ENCODE peak calls at places on chromosomes 1 and 21, in ten cellular contexts. One of them, this sample, is unnamed.

GRCh38 chr1:174815036-174815435 is 184.7 kb upstream of the CACYBP start:
- DNase-seq in neuronal stem cell: no peak
- DNase-seq in left lung: no peak
- DNase-seq in HAP-1: no peak
- DNase-seq in CD8-positive, alpha-beta T cell: no peak
- DNase-seq in right atrium auricular region: no peak
- DNase-seq in PC-3: peak; percentile 84
- DNase-seq in cardiac muscle cell: no peak
- DNase-seq in adipocyte: no peak
- DNase-seq in right cardiac atrium: no peak
- DNase-seq in this sample: no peak

GRCh38 chr21:29233611-29234540 is 64.8 kb upstream of the BACH1 start:
- DNase-seq in neuronal stem cell: no peak
- DNase-seq in left lung: no peak
- DNase-seq in HAP-1: no peak
- DNase-seq in CD8-positive, alpha-beta T cell: no peak
- DNase-seq in right atrium auricular region: no peak
- DNase-seq in PC-3: no peak
- DNase-seq in cardiac muscle cell: no peak
- DNase-seq in adipocyte: no peak
- DNase-seq in right cardiac atrium: no peak
- DNase-seq in this sample: no peak

GRCh38 chr1:213934642-213935041 is 53.1 kb upstream of the PROX1 start:
- DNase-seq in neuronal stem cell: no peak
- DNase-seq in left lung: no peak
- DNase-seq in HAP-1: no peak
- DNase-seq in CD8-positive, alpha-beta T cell: no peak
- DNase-seq in right atrium auricular region: no peak
- DNase-seq in PC-3: peak; percentile 43
- DNase-seq in cardiac muscle cell: peak; percentile 10
- DNase-seq in adipocyte: no peak
- DNase-seq in right cardiac atrium: peak; percentile 73
- DNase-seq in this sample: no peak

GRCh38 chr1:59976194-59977074 is 49.9 kb upstream of the CYP2J2 start:
- DNase-seq in neuronal stem cell: peak; percentile 57
- DNase-seq in left lung: peak; percentile 63
- DNase-seq in HAP-1: peak; percentile 41
- DNase-seq in CD8-positive, alpha-beta T cell: peak; percentile 46
- DNase-seq in right atrium auricular region: peak; percentile 82
- DNase-seq in PC-3: peak; percentile 74
- DNase-seq in cardiac muscle cell: peak; percentile 68
- DNase-seq in adipocyte: peak; percentile 86
- DNase-seq in right cardiac atrium: peak; percentile 76
- DNase-seq in this sample: peak; percentile 65

GRCh38 chr1:173314656-173315055 is 107.5 kb upstream of the TNFSF4 start:
- DNase-seq in neuronal stem cell: no peak
- DNase-seq in left lung: no peak
- DNase-seq in HAP-1: no peak
- DNase-seq in CD8-positive, alpha-beta T cell: no peak
- DNase-seq in right atrium auricular region: no peak
- DNase-seq in PC-3: no peak
- DNase-seq in cardiac muscle cell: no peak
- DNase-seq in adipocyte: no peak
- DNase-seq in right cardiac atrium: no peak
- DNase-seq in this sample: no peak

GRCh38 chr1:38477811-38478210 is 381.8 kb downstream of the RRAGC start:
- DNase-seq in neuronal stem cell: no peak
- DNase-seq in left lung: no peak
- DNase-seq in HAP-1: no peak
- DNase-seq in CD8-positive, alpha-beta T cell: no peak
- DNase-seq in right atrium auricular region: no peak
- DNase-seq in PC-3: no peak
- DNase-seq in cardiac muscle cell: no peak
- DNase-seq in adipocyte: no peak
- DNase-seq in right cardiac atrium: no peak
- DNase-seq in this sample: no peak

GRCh38 chr1:2360588-2361364 is 30.6 kb downstream of the MORN1 start:
- DNase-seq in neuronal stem cell: no peak
- DNase-seq in left lung: no peak
- DNase-seq in HAP-1: no peak
- DNase-seq in CD8-positive, alpha-beta T cell: no peak
- DNase-seq in right atrium auricular region: no peak
- DNase-seq in PC-3: peak; percentile 51
- DNase-seq in cardiac muscle cell: peak; percentile 13
- DNase-seq in adipocyte: no peak
- DNase-seq in right cardiac atrium: peak; percentile 25
- DNase-seq in this sample: no peak

GRCh38 chr1:97636941-97637340 is 283.9 kb downstream of the DPYD start:
- DNase-seq in neuronal stem cell: no peak
- DNase-seq in left lung: no peak
- DNase-seq in HAP-1: no peak
- DNase-seq in CD8-positive, alpha-beta T cell: no peak
- DNase-seq in right atrium auricular region: no peak
- DNase-seq in PC-3: no peak
- DNase-seq in cardiac muscle cell: peak; percentile 13
- DNase-seq in adipocyte: no peak
- DNase-seq in right cardiac atrium: no peak
- DNase-seq in this sample: no peak

GRCh38 chr1:117284408-117285215 is 73.9 kb upstream of the VTCN1 start:
- DNase-seq in neuronal stem cell: peak; percentile 62
- DNase-seq in left lung: no peak
- DNase-seq in HAP-1: peak; percentile 68
- DNase-seq in CD8-positive, alpha-beta T cell: no peak
- DNase-seq in right atrium auricular region: no peak
- DNase-seq in PC-3: peak; percentile 83
- DNase-seq in cardiac muscle cell: peak; percentile 73
- DNase-seq in adipocyte: peak; percentile 74
- DNase-seq in right cardiac atrium: no peak
- DNase-seq in this sample: no peak

GRCh38 chr1:65072845-65073244 is 75.2 kb upstream of the AK4 start:
- DNase-seq in neuronal stem cell: no peak
- DNase-seq in left lung: no peak
- DNase-seq in HAP-1: no peak
- DNase-seq in CD8-positive, alpha-beta T cell: no peak
- DNase-seq in right atrium auricular region: no peak
- DNase-seq in PC-3: no peak
- DNase-seq in cardiac muscle cell: no peak
- DNase-seq in adipocyte: no peak
- DNase-seq in right cardiac atrium: no peak
- DNase-seq in this sample: no peak

GRCh38 chr1:230073371-230074035 is 6.5 kb downstream of the GALNT2 start:
- DNase-seq in neuronal stem cell: no peak
- DNase-seq in left lung: no peak
- DNase-seq in HAP-1: no peak
- DNase-seq in CD8-positive, alpha-beta T cell: no peak
- DNase-seq in right atrium auricular region: no peak
- DNase-seq in PC-3: peak; percentile 99
- DNase-seq in cardiac muscle cell: no peak
- DNase-seq in adipocyte: peak; percentile 77
- DNase-seq in right cardiac atrium: peak; percentile 65
- DNase-seq in this sample: no peak

GRCh38 chr1:983736-984475 is 2.0 kb upstream of the PERM1 start:
- DNase-seq in neuronal stem cell: no peak
- DNase-seq in left lung: peak; percentile 90
- DNase-seq in HAP-1: no peak
- DNase-seq in CD8-positive, alpha-beta T cell: peak; percentile 68
- DNase-seq in right atrium auricular region: no peak
- DNase-seq in PC-3: peak; percentile 59
- DNase-seq in cardiac muscle cell: peak; percentile 27
- DNase-seq in adipocyte: peak; percentile 76
- DNase-seq in right cardiac atrium: peak; percentile 85
- DNase-seq in this sample: no peak

GRCh38 chr1:21552715-21553114 is 43.5 kb downstream of the ALPL start:
- DNase-seq in neuronal stem cell: no peak
- DNase-seq in left lung: no peak
- DNase-seq in HAP-1: no peak
- DNase-seq in CD8-positive, alpha-beta T cell: no peak
- DNase-seq in right atrium auricular region: no peak
- DNase-seq in PC-3: no peak
- DNase-seq in cardiac muscle cell: peak; percentile 97
- DNase-seq in adipocyte: peak; percentile 85
- DNase-seq in right cardiac atrium: no peak
- DNase-seq in this sample: no peak

GRCh38 chr1:40939320-40940059 is 40.0 kb upstream of the CTPS1 start:
- DNase-seq in neuronal stem cell: no peak
- DNase-seq in left lung: no peak
- DNase-seq in HAP-1: no peak
- DNase-seq in CD8-positive, alpha-beta T cell: no peak
- DNase-seq in right atrium auricular region: peak; percentile 63
- DNase-seq in PC-3: no peak
- DNase-seq in cardiac muscle cell: peak; percentile 87
- DNase-seq in adipocyte: peak; percentile 93
- DNase-seq in right cardiac atrium: peak; percentile 71
- DNase-seq in this sample: peak; percentile 46

GRCh38 chr21:21174676-21175075 is 176.5 kb downstream of the NCAM2 start:
- DNase-seq in neuronal stem cell: no peak
- DNase-seq in left lung: no peak
- DNase-seq in HAP-1: no peak
- DNase-seq in CD8-positive, alpha-beta T cell: no peak
- DNase-seq in right atrium auricular region: no peak
- DNase-seq in PC-3: no peak
- DNase-seq in cardiac muscle cell: no peak
- DNase-seq in adipocyte: no peak
- DNase-seq in right cardiac atrium: no peak
- DNase-seq in this sample: no peak

GRCh38 chr1:204331275-204331674 is 28.5 kb downstream of the PLEKHA6 start:
- DNase-seq in neuronal stem cell: no peak
- DNase-seq in left lung: no peak
- DNase-seq in HAP-1: no peak
- DNase-seq in CD8-positive, alpha-beta T cell: no peak
- DNase-seq in right atrium auricular region: no peak
- DNase-seq in PC-3: peak; percentile 73
- DNase-seq in cardiac muscle cell: no peak
- DNase-seq in adipocyte: no peak
- DNase-seq in right cardiac atrium: no peak
- DNase-seq in this sample: no peak

GRCh38 chr1:15088146-15089025 is 65.2 kb upstream of the TMEM51 start:
- DNase-seq in neuronal stem cell: no peak
- DNase-seq in left lung: no peak
- DNase-seq in HAP-1: no peak
- DNase-seq in CD8-positive, alpha-beta T cell: no peak
- DNase-seq in right atrium auricular region: no peak
- DNase-seq in PC-3: no peak
- DNase-seq in cardiac muscle cell: no peak
- DNase-seq in adipocyte: no peak
- DNase-seq in right cardiac atrium: no peak
- DNase-seq in this sample: no peak

DNA sequence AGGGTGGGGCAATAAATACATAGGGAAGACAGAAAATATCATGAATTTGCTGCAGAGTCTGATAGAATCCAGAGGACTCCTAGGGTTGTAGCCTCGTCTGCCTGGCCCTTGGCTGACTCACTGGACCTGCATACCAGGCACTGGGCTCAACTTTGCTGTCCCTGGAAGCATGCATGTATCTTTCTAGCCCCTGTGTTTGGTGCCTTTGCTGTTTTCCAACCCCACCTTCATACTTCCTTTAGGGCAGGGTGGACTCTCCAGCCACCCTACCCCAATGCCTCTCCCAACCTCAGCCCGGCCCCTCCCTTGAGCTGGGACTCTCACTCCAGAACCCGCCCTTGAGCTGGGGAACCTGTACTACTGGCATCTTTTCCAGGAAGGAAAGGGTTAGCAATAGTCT is 1.2 kb downstream of the RAB25 start:
- DNase-seq in neuronal stem cell: no peak
- DNase-seq in left lung: no peak
- DNase-seq in HAP-1: no peak
- DNase-seq in CD8-positive, alpha-beta T cell: no peak
- DNase-seq in right atrium auricular region: no peak
- DNase-seq in PC-3: peak; percentile 50
- DNase-seq in cardiac muscle cell: no peak
- DNase-seq in adipocyte: peak; percentile 22
- DNase-seq in right cardiac atrium: no peak
- DNase-seq in this sample: no peak
- H3K4me3 ChIP-seq in neuronal stem cell: no peak overlapping the region
- H3K4me3 ChIP-seq in left lung: peak overlapping the region; percentile 22
- H3K4me3 ChIP-seq in HAP-1: no peak overlapping the region
- H3K4me3 ChIP-seq in CD8-positive, alpha-beta T cell: no peak overlapping the region
- H3K4me3 ChIP-seq in right atrium auricular region: no peak overlapping the region
- H3K4me3 ChIP-seq in PC-3: peak overlapping the region; percentile 49
- H3K4me3 ChIP-seq in cardiac muscle cell: no peak overlapping the region
- H3K4me3 ChIP-seq in adipocyte: no peak overlapping the region
- H3K4me3 ChIP-seq in right cardiac atrium: no peak overlapping the region
- H3K4me3 ChIP-seq in this sample: no peak overlapping the region

GRCh38 chr1:110082477-110082876 is 12.0 kb upstream of the ALX3 start:
- DNase-seq in neuronal stem cell: no peak
- DNase-seq in left lung: no peak
- DNase-seq in HAP-1: no peak
- DNase-seq in CD8-positive, alpha-beta T cell: no peak
- DNase-seq in right atrium auricular region: no peak
- DNase-seq in PC-3: no peak
- DNase-seq in cardiac muscle cell: no peak
- DNase-seq in adipocyte: peak; percentile 72
- DNase-seq in right cardiac atrium: no peak
- DNase-seq in this sample: no peak
- H3K4me1 ChIP-seq in neuronal stem cell: no peaks in the 10 kb centered on the region
- H3K4me1 ChIP-seq in left lung: peaks cover 21% of the 10 kb centered on the region
- H3K4me1 ChIP-seq in HAP-1: peaks cover 7% of the 10 kb centered on the region
- H3K4me1 ChIP-seq in CD8-positive, alpha-beta T cell: peaks cover 11% of the 10 kb centered on the region
- H3K4me1 ChIP-seq in right atrium auricular region: no peaks in the 10 kb centered on the region
- H3K4me1 ChIP-seq in PC-3: no peaks in the 10 kb centered on the region
- H3K4me1 ChIP-seq in cardiac muscle cell: peaks cover 8% of the 10 kb centered on the region
- H3K4me1 ChIP-seq in adipocyte: peaks cover 19% of the 10 kb centered on the region
- H3K4me1 ChIP-seq in right cardiac atrium: no peaks in the 10 kb centered on the region
- H3K4me1 ChIP-seq in this sample: peaks cover 11% of the 10 kb centered on the region

GRCh38 chr1:89692601-89693503 is 59.9 kb downstream of the LRRC8C start:
- DNase-seq in neuronal stem cell: no peak
- DNase-seq in left lung: no peak
- DNase-seq in HAP-1: no peak
- DNase-seq in CD8-positive, alpha-beta T cell: no peak
- DNase-seq in right atrium auricular region: no peak
- DNase-seq in PC-3: peak; percentile 40
- DNase-seq in cardiac muscle cell: peak; percentile 33
- DNase-seq in adipocyte: peak; percentile 41
- DNase-seq in right cardiac atrium: no peak
- DNase-seq in this sample: no peak
- H3K4me3 ChIP-seq in neuronal stem cell: no peak overlapping the region
- H3K4me3 ChIP-seq in left lung: no peak overlapping the region
- H3K4me3 ChIP-seq in HAP-1: no peak overlapping the region
- H3K4me3 ChIP-seq in CD8-positive, alpha-beta T cell: no peak overlapping the region
- H3K4me3 ChIP-seq in right atrium auricular region: no peak overlapping the region
- H3K4me3 ChIP-seq in PC-3: no peak overlapping the region
- H3K4me3 ChIP-seq in cardiac muscle cell: no peak overlapping the region
- H3K4me3 ChIP-seq in adipocyte: no peak overlapping the region
- H3K4me3 ChIP-seq in right cardiac atrium: no peak overlapping the region
- H3K4me3 ChIP-seq in this sample: no peak overlapping the region

DNA sequence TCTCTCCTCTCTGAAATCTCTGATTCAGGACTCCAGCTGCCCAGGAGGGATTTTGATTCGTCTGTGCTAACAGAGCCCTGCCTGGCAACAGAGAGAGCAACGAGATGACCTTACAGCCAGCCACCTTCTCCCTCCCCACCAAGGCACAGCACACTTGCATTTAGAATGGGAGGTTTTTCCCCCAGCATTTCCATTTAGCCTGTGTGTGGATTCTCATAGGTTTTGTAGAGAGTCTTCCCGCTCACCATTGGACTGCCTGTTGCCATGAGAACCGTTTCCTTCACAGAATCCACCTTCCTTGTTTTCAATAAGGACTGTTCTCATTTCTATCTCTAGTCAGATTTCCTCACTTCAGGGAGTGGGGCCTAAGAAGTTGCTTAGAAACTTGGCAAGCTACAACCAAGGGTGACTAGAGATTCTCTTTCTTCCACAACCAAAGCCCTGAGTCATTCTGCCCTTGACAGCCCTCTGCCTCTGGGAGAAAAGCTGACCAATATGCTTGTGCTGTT is 5.8 kb upstream of the IKBKE start:
- DNase-seq in neuronal stem cell: no peak
- DNase-seq in left lung: no peak
- DNase-seq in HAP-1: no peak
- DNase-seq in CD8-positive, alpha-beta T cell: no peak
- DNase-seq in right atrium auricular region: peak; percentile 68
- DNase-seq in PC-3: peak; percentile 64
- DNase-seq in cardiac muscle cell: peak; percentile 98
- DNase-seq in adipocyte: peak; percentile 90
- DNase-seq in right cardiac atrium: peak; percentile 28
- DNase-seq in this sample: no peak
- H3K4me1 ChIP-seq in neuronal stem cell: peaks cover 9% of the 10 kb centered on the region
- H3K4me1 ChIP-seq in left lung: peaks cover 50% of the 10 kb centered on the region
- H3K4me1 ChIP-seq in HAP-1: no peaks in the 10 kb centered on the region
- H3K4me1 ChIP-seq in CD8-positive, alpha-beta T cell: peaks cover 37% of the 10 kb centered on the region
- H3K4me1 ChIP-seq in right atrium auricular region: no peaks in the 10 kb centered on the region
- H3K4me1 ChIP-seq in PC-3: peaks cover 16% of the 10 kb centered on the region
- H3K4me1 ChIP-seq in cardiac muscle cell: peaks cover 26% of the 10 kb centered on the region
- H3K4me1 ChIP-seq in adipocyte: peaks cover 41% of the 10 kb centered on the region
- H3K4me1 ChIP-seq in right cardiac atrium: peaks cover 11% of the 10 kb centered on the region
- H3K4me1 ChIP-seq in this sample: no peaks in the 10 kb centered on the region